ENCODE peak calls at places on chromosomes 2 and 18, in seven cellular contexts. One of them, this sample, is unnamed.
A peak's percentile ranks its signal among the peaks of the same experiment; 100 is the strongest.

GRCh38 chr18:36124841-36125240 is 4.3 kb downstream of the SLC39A6 start:
- DNase-seq in GM12891: no peak
- DNase-seq in esophagus muscularis mucosa: no peak
- DNase-seq in tibial nerve: no peak
- DNase-seq in esophagus squamous epithelium: no peak
- DNase-seq in IMR-90: no peak
- DNase-seq in heart left ventricle: no peak
- DNase-seq in this sample: no peak

GRCh38 chr2:131050896-131051295 is 42.4 kb downstream of the FAM168B start:
- DNase-seq in heart left ventricle: no peak
- DNase-seq in esophagus muscularis mucosa: no peak
- DNase-seq in tibial nerve: no peak
- DNase-seq in GM12891: no peak
- DNase-seq in IMR-90: no peak
- DNase-seq in esophagus squamous epithelium: no peak
- DNase-seq in this sample: no peak

GRCh38 chr18:22572321-22572720 is 154.6 kb upstream of the CTAGE1 start:
- DNase-seq in tibial nerve: no peak
- DNase-seq in IMR-90: no peak
- DNase-seq in esophagus squamous epithelium: no peak
- DNase-seq in heart left ventricle: no peak
- DNase-seq in esophagus muscularis mucosa: no peak
- DNase-seq in GM12891: no peak
- DNase-seq in this sample: no peak

GRCh38 chr2:157777425-157777824 is 98.7 kb downstream of the ACVR1 start:
- DNase-seq in esophagus squamous epithelium: no peak
- DNase-seq in esophagus muscularis mucosa: no peak
- DNase-seq in tibial nerve: no peak
- DNase-seq in GM12891: peak; percentile 5
- DNase-seq in heart left ventricle: no peak
- DNase-seq in IMR-90: peak; percentile 69
- DNase-seq in this sample: no peak

GRCh38 chr2:168030862-168031624 is 216.4 kb downstream of the STK39 start:
- DNase-seq in tibial nerve: no peak
- DNase-seq in GM12891: no peak
- DNase-seq in heart left ventricle: no peak
- DNase-seq in IMR-90: peak; percentile 95
- DNase-seq in esophagus squamous epithelium: no peak
- DNase-seq in esophagus muscularis mucosa: no peak
- DNase-seq in this sample: no peak

GRCh38 chr2:176082885-176083731 is 654 bp downstream of the EVX2 start:
- DNase-seq in esophagus muscularis mucosa: no peak
- DNase-seq in esophagus squamous epithelium: no peak
- DNase-seq in GM12891: no peak
- DNase-seq in tibial nerve: no peak
- DNase-seq in IMR-90: no peak
- DNase-seq in heart left ventricle: no peak
- DNase-seq in this sample: no peak

GRCh38 chr2:161119483-161119882 is 40.7 kb upstream of the TANK start:
- DNase-seq in tibial nerve: no peak
- DNase-seq in esophagus muscularis mucosa: no peak
- DNase-seq in esophagus squamous epithelium: no peak
- DNase-seq in IMR-90: no peak
- DNase-seq in heart left ventricle: no peak
- DNase-seq in GM12891: no peak
- DNase-seq in this sample: no peak

GRCh38 chr2:146927080-146927714 is 917.6 kb upstream of the ACVR2A start:
- DNase-seq in heart left ventricle: no peak
- DNase-seq in GM12891: no peak
- DNase-seq in IMR-90: peak; percentile 31
- DNase-seq in tibial nerve: no peak
- DNase-seq in esophagus muscularis mucosa: no peak
- DNase-seq in esophagus squamous epithelium: no peak
- DNase-seq in this sample: no peak

GRCh38 chr2:29066989-29067605 is 7.2 kb downstream of the PCARE start:
- DNase-seq in esophagus squamous epithelium: no peak
- DNase-seq in esophagus muscularis mucosa: no peak
- DNase-seq in IMR-90: peak; percentile 14
- DNase-seq in GM12891: no peak
- DNase-seq in heart left ventricle: no peak
- DNase-seq in tibial nerve: no peak
- DNase-seq in this sample: no peak

GRCh38 chr2:119517433-119517832 is 6.8 kb downstream of the SCTR start:
- DNase-seq in esophagus muscularis mucosa: peak; percentile 79
- DNase-seq in tibial nerve: no peak
- DNase-seq in IMR-90: peak; percentile 21
- DNase-seq in GM12891: peak; percentile 60
- DNase-seq in esophagus squamous epithelium: no peak
- DNase-seq in heart left ventricle: peak; percentile 51
- DNase-seq in this sample: no peak

GRCh38 chr2:19426144-19426543 is 67.7 kb upstream of the OSR1 start:
- DNase-seq in IMR-90: no peak
- DNase-seq in esophagus muscularis mucosa: no peak
- DNase-seq in esophagus squamous epithelium: no peak
- DNase-seq in GM12891: no peak
- DNase-seq in heart left ventricle: no peak
- DNase-seq in tibial nerve: no peak
- DNase-seq in this sample: no peak

GRCh38 chr2:173791502-173791901 is 173.7 kb downstream of the SP3 start:
- DNase-seq in IMR-90: no peak
- DNase-seq in esophagus muscularis mucosa: peak; percentile 66
- DNase-seq in esophagus squamous epithelium: no peak
- DNase-seq in tibial nerve: no peak
- DNase-seq in GM12891: no peak
- DNase-seq in heart left ventricle: no peak
- DNase-seq in this sample: no peak

GRCh38 chr18:13264986-13265900 is 46.7 kb downstream of the LDLRAD4 start:
- DNase-seq in esophagus squamous epithelium: no peak
- DNase-seq in esophagus muscularis mucosa: no peak
- DNase-seq in IMR-90: no peak
- DNase-seq in heart left ventricle: peak; percentile 21
- DNase-seq in tibial nerve: no peak
- DNase-seq in GM12891: no peak
- DNase-seq in this sample: no peak

GRCh38 chr2:84866121-84866520 is 14.8 kb downstream of the TRABD2A start:
- DNase-seq in esophagus muscularis mucosa: no peak
- DNase-seq in GM12891: no peak
- DNase-seq in heart left ventricle: no peak
- DNase-seq in IMR-90: peak; percentile 38
- DNase-seq in tibial nerve: no peak
- DNase-seq in esophagus squamous epithelium: no peak
- DNase-seq in this sample: no peak

GRCh38 chr2:142914507-142915313 is 37.2 kb downstream of the KYNU start:
- DNase-seq in tibial nerve: no peak
- DNase-seq in esophagus muscularis mucosa: no peak
- DNase-seq in IMR-90: no peak
- DNase-seq in esophagus squamous epithelium: no peak
- DNase-seq in heart left ventricle: no peak
- DNase-seq in GM12891: no peak
- DNase-seq in this sample: no peak

GRCh38 chr2:8633735-8634313 is 48.0 kb upstream of the ID2 start:
- DNase-seq in esophagus muscularis mucosa: no peak
- DNase-seq in GM12891: no peak
- DNase-seq in heart left ventricle: no peak
- DNase-seq in esophagus squamous epithelium: no peak
- DNase-seq in tibial nerve: no peak
- DNase-seq in IMR-90: peak; percentile 96
- DNase-seq in this sample: peak; percentile 33
- TF ChIP-seq POLR2A in esophagus muscularis mucosa: no peak
- TF ChIP-seq POLR2A in GM12891: no peak
- TF ChIP-seq POLR2A in heart left ventricle: no peak
- TF ChIP-seq POLR2A in esophagus squamous epithelium: no peak
- TF ChIP-seq POLR2A in tibial nerve: no peak
- TF ChIP-seq POLR2A in IMR-90: no peak
- TF ChIP-seq POLR2A in this sample: no peak

GRCh38 chr2:27078267-27079194 is at the start of gene EMILIN1:
- DNase-seq in esophagus squamous epithelium: no peak
- DNase-seq in esophagus muscularis mucosa: peak; percentile 97
- DNase-seq in tibial nerve: peak; percentile 82
- DNase-seq in IMR-90: peak; percentile 96
- DNase-seq in GM12891: no peak
- DNase-seq in heart left ventricle: peak; percentile 87
- DNase-seq in this sample: peak; percentile 82
- TF ChIP-seq POLR2A in esophagus squamous epithelium: no peak
- TF ChIP-seq POLR2A in esophagus muscularis mucosa: no peak
- TF ChIP-seq POLR2A in tibial nerve: no peak
- TF ChIP-seq POLR2A in IMR-90: peak; percentile 47
- TF ChIP-seq POLR2A in GM12891: no peak
- TF ChIP-seq POLR2A in heart left ventricle: peak; percentile 54
- TF ChIP-seq POLR2A in this sample: no peak

GRCh38 chr18:42525905-42526304 is 570.9 kb downstream of the PIK3C3 start:
- DNase-seq in esophagus muscularis mucosa: no peak
- DNase-seq in tibial nerve: no peak
- DNase-seq in IMR-90: no peak
- DNase-seq in heart left ventricle: no peak
- DNase-seq in esophagus squamous epithelium: no peak
- DNase-seq in GM12891: no peak
- DNase-seq in this sample: no peak
- TF ChIP-seq POLR2A in esophagus muscularis mucosa: no peak
- TF ChIP-seq POLR2A in tibial nerve: no peak
- TF ChIP-seq POLR2A in IMR-90: no peak
- TF ChIP-seq POLR2A in heart left ventricle: no peak
- TF ChIP-seq POLR2A in esophagus squamous epithelium: no peak
- TF ChIP-seq POLR2A in GM12891: no peak
- TF ChIP-seq POLR2A in this sample: no peak

DNA sequence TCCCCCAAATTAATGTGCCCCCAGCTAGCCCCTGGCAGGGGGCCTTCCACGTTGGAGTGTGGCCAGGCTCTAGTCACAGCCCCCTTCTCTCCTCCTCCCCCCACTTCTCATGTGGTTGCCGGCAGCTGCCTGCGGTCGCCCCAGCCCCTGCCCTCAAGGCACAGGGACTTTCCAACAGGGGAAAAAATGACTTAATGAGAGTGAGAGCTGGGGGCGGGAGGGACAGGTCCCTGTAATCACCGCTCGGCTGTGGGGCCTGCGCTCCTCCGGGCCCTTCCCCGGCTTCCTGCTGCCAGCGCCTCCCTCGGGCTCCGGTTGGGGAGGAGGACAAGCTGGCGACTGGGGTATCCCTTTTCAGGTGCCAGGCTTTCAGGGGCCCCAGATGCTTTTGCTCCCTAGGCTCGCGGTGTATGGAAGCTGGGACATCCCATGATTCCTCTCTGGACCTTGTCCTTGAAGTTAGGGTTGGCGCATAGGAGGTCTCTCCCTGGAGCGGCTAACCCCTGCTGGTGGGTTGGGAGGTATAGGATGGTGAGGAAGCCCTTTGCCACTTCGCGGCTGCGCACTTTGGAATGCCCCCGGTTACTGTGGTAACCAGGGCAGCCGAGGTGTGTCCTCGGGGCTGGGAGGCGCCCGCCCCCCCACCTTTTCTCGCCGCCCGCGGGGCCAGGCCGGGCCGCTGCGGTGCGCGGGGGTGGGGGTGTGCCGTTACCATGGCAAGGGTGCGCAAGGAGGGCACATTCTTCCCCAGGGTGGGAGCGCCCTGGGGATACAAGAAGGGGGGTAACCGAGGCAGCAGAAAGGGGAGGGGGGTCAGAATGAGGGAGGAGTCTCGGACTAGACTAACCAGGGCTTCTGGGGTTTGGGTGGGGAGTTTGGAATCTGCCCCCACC is 16.1 kb downstream of the WNT10A start:
- DNase-seq in heart left ventricle: no peak
- DNase-seq in IMR-90: peak; percentile 31
- DNase-seq in esophagus muscularis mucosa: no peak
- DNase-seq in GM12891: peak; percentile 76
- DNase-seq in esophagus squamous epithelium: no peak
- DNase-seq in tibial nerve: no peak
- DNase-seq in this sample: peak; percentile 90
- TF ChIP-seq POLR2A in heart left ventricle: no peak
- TF ChIP-seq POLR2A in IMR-90: no peak
- TF ChIP-seq POLR2A in esophagus muscularis mucosa: no peak
- TF ChIP-seq POLR2A in GM12891: peak; percentile 39
- TF ChIP-seq POLR2A in esophagus squamous epithelium: no peak
- TF ChIP-seq POLR2A in tibial nerve: no peak
- TF ChIP-seq POLR2A in this sample: no peak

GRCh38 chr2:202858601-202859000 is 13.0 kb downstream of the ICA1L start:
- DNase-seq in esophagus muscularis mucosa: no peak
- DNase-seq in IMR-90: no peak
- DNase-seq in heart left ventricle: no peak
- DNase-seq in GM12891: no peak
- DNase-seq in esophagus squamous epithelium: no peak
- DNase-seq in tibial nerve: no peak
- DNase-seq in this sample: no peak

GRCh38 chr2:202861987-202862386 is 9.6 kb downstream of the ICA1L start:
- DNase-seq in IMR-90: no peak
- DNase-seq in esophagus muscularis mucosa: no peak
- DNase-seq in GM12891: no peak
- DNase-seq in heart left ventricle: no peak
- DNase-seq in tibial nerve: no peak
- DNase-seq in esophagus squamous epithelium: no peak
- DNase-seq in this sample: no peak
- TF ChIP-seq POLR2A in IMR-90: no peak
- TF ChIP-seq POLR2A in esophagus muscularis mucosa: no peak
- TF ChIP-seq POLR2A in GM12891: no peak
- TF ChIP-seq POLR2A in heart left ventricle: no peak
- TF ChIP-seq POLR2A in tibial nerve: no peak
- TF ChIP-seq POLR2A in esophagus squamous epithelium: no peak
- TF ChIP-seq POLR2A in this sample: no peak

DNA sequence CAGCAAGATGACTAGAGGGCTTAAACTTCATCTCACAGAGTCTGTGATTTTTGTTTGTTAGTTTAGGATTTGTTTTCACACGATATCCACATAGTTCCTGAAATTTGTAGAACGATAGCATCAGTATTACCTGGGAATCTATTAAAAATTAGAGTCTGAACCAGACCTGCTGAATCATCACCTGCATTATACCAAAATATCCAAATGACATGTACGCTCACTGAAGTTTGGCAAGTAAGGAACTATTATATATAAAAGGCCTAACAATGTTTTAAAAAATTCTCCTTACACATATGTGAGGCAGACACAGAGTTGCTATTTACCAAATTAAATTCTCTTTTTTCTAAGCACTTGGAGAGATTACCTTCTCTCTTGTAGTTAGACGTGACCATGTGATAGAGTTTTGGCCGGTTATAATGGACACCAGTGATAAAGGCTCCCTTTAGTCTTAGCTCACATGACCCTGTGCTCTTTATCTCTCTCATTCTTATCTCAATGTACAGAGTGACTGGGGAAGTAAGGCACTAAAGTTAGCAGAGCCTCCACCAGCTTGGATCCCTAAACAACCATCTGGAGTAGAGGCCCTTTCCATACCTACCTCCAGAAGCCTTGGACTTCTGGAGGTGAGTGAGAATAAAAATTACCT is 363.1 kb downstream of the DSC3 start:
- DNase-seq in heart left ventricle: no peak
- DNase-seq in esophagus muscularis mucosa: no peak
- DNase-seq in IMR-90: no peak
- DNase-seq in tibial nerve: no peak
- DNase-seq in esophagus squamous epithelium: no peak
- DNase-seq in GM12891: no peak
- DNase-seq in this sample: no peak
- TF ChIP-seq POLR2A in heart left ventricle: no peak
- TF ChIP-seq POLR2A in esophagus muscularis mucosa: no peak
- TF ChIP-seq POLR2A in IMR-90: no peak
- TF ChIP-seq POLR2A in tibial nerve: no peak
- TF ChIP-seq POLR2A in esophagus squamous epithelium: no peak
- TF ChIP-seq POLR2A in GM12891: no peak
- TF ChIP-seq POLR2A in this sample: no peak

This sample was measured in spleen.